ENCODE peak calls at places on chromosomes 13 and 19, in ten cellular contexts. One of them, this sample, is unnamed. For H3K27me3, the result is how much of the 10 kb centered on the place peaks cover.

GRCh38 chr13:34114581-34114980 is 296.6 kb downstream of the RFC3 start:
- DNase-seq in brain microvascular endothelial cell: no peak
- DNase-seq in body of pancreas: no peak
- DNase-seq in heart left ventricle: no peak
- DNase-seq in left ventricle myocardium inferior: no peak
- DNase-seq in A673: no peak
- DNase-seq in GM23248: no peak
- DNase-seq in IMR-90: no peak
- DNase-seq in HCT116: no peak
- DNase-seq in mesendoderm: no peak
- DNase-seq in this sample: no peak

GRCh38 chr19:35346193-35347052 is 1.3 kb upstream of the FFAR1 start:
- DNase-seq in brain microvascular endothelial cell: no peak
- DNase-seq in body of pancreas: no peak
- DNase-seq in heart left ventricle: no peak
- DNase-seq in left ventricle myocardium inferior: no peak
- DNase-seq in A673: no peak
- DNase-seq in GM23248: no peak
- DNase-seq in IMR-90: no peak
- DNase-seq in HCT116: no peak
- DNase-seq in mesendoderm: no peak
- DNase-seq in this sample: no peak

GRCh38 chr19:16470911-16471811 is 609 bp downstream of the EPS15L1 start:
- DNase-seq in brain microvascular endothelial cell: no peak
- DNase-seq in body of pancreas: peak
- DNase-seq in heart left ventricle: no peak
- DNase-seq in left ventricle myocardium inferior: no peak
- DNase-seq in A673: peak
- DNase-seq in GM23248: peak
- DNase-seq in IMR-90: peak
- DNase-seq in HCT116: no peak
- DNase-seq in mesendoderm: peak
- DNase-seq in this sample: no peak

GRCh38 chr19:50387176-50387867 is 3.2 kb downstream of the POLD1 start:
- DNase-seq in brain microvascular endothelial cell: peak
- DNase-seq in body of pancreas: no peak
- DNase-seq in heart left ventricle: no peak
- DNase-seq in left ventricle myocardium inferior: no peak
- DNase-seq in A673: no peak
- DNase-seq in GM23248: peak
- DNase-seq in IMR-90: peak
- DNase-seq in HCT116: no peak
- DNase-seq in mesendoderm: no peak
- DNase-seq in this sample: no peak

GRCh38 chr19:58305065-58305931 is at the start of gene ERVK3-1:
- DNase-seq in brain microvascular endothelial cell: peak
- DNase-seq in body of pancreas: peak
- DNase-seq in heart left ventricle: peak
- DNase-seq in left ventricle myocardium inferior: peak
- DNase-seq in A673: peak
- DNase-seq in GM23248: peak
- DNase-seq in IMR-90: peak
- DNase-seq in HCT116: peak
- DNase-seq in mesendoderm: peak
- DNase-seq in this sample: peak

GRCh38 chr13:60410299-60410698 is 13.3 kb downstream of the TDRD3 start:
- DNase-seq in brain microvascular endothelial cell: no peak
- DNase-seq in body of pancreas: no peak
- DNase-seq in heart left ventricle: no peak
- DNase-seq in left ventricle myocardium inferior: no peak
- DNase-seq in A673: no peak
- DNase-seq in GM23248: no peak
- DNase-seq in IMR-90: no peak
- DNase-seq in HCT116: no peak
- DNase-seq in mesendoderm: no peak
- DNase-seq in this sample: no peak

GRCh38 chr13:50365683-50366391 is 350.6 kb downstream of the KCNRG start:
- DNase-seq in brain microvascular endothelial cell: no peak
- DNase-seq in body of pancreas: peak
- DNase-seq in heart left ventricle: no peak
- DNase-seq in left ventricle myocardium inferior: no peak
- DNase-seq in A673: no peak
- DNase-seq in GM23248: no peak
- DNase-seq in IMR-90: no peak
- DNase-seq in HCT116: no peak
- DNase-seq in mesendoderm: no peak
- DNase-seq in this sample: no peak

GRCh38 chr13:73722120-73722519 is 412.1 kb downstream of the KLF12 start:
- DNase-seq in brain microvascular endothelial cell: peak
- DNase-seq in body of pancreas: no peak
- DNase-seq in heart left ventricle: no peak
- DNase-seq in left ventricle myocardium inferior: no peak
- DNase-seq in A673: peak
- DNase-seq in GM23248: peak
- DNase-seq in IMR-90: peak
- DNase-seq in HCT116: peak
- DNase-seq in mesendoderm: peak
- DNase-seq in this sample: no peak

GRCh38 chr13:78060966-78061365 is 142.3 kb upstream of the EDNRB start:
- DNase-seq in brain microvascular endothelial cell: no peak
- DNase-seq in body of pancreas: no peak
- DNase-seq in heart left ventricle: no peak
- DNase-seq in left ventricle myocardium inferior: no peak
- DNase-seq in A673: no peak
- DNase-seq in GM23248: no peak
- DNase-seq in IMR-90: no peak
- DNase-seq in HCT116: no peak
- DNase-seq in mesendoderm: peak
- DNase-seq in this sample: no peak

GRCh38 chr13:72884111-72884510 is 102.2 kb downstream of the PIBF1 start:
- DNase-seq in brain microvascular endothelial cell: no peak
- DNase-seq in body of pancreas: no peak
- DNase-seq in heart left ventricle: no peak
- DNase-seq in left ventricle myocardium inferior: no peak
- DNase-seq in A673: no peak
- DNase-seq in GM23248: no peak
- DNase-seq in IMR-90: no peak
- DNase-seq in HCT116: no peak
- DNase-seq in mesendoderm: no peak
- DNase-seq in this sample: no peak

GRCh38 chr13:64239372-64239771 is 2823.7 kb upstream of the PCDH20 start:
- DNase-seq in brain microvascular endothelial cell: no peak
- DNase-seq in body of pancreas: no peak
- DNase-seq in heart left ventricle: no peak
- DNase-seq in left ventricle myocardium inferior: no peak
- DNase-seq in A673: peak
- DNase-seq in GM23248: peak
- DNase-seq in IMR-90: peak
- DNase-seq in HCT116: no peak
- DNase-seq in mesendoderm: peak
- DNase-seq in this sample: no peak

GRCh38 chr13:50797081-50797480 is 46.4 kb downstream of the DLEU7 start:
- DNase-seq in brain microvascular endothelial cell: peak
- DNase-seq in body of pancreas: no peak
- DNase-seq in heart left ventricle: no peak
- DNase-seq in left ventricle myocardium inferior: no peak
- DNase-seq in A673: no peak
- DNase-seq in GM23248: no peak
- DNase-seq in IMR-90: no peak
- DNase-seq in HCT116: no peak
- DNase-seq in mesendoderm: no peak
- DNase-seq in this sample: no peak

GRCh38 chr19:6717036-6717435 is 3.4 kb downstream of the C3 start:
- DNase-seq in brain microvascular endothelial cell: no peak
- DNase-seq in body of pancreas: no peak
- DNase-seq in heart left ventricle: no peak
- DNase-seq in left ventricle myocardium inferior: no peak
- DNase-seq in A673: no peak
- DNase-seq in GM23248: no peak
- DNase-seq in IMR-90: no peak
- DNase-seq in HCT116: no peak
- DNase-seq in mesendoderm: peak
- DNase-seq in this sample: no peak

GRCh38 chr13:23799945-23800344 is 89.3 kb downstream of the MIPEP start:
- DNase-seq in brain microvascular endothelial cell: peak
- DNase-seq in body of pancreas: no peak
- DNase-seq in heart left ventricle: no peak
- DNase-seq in left ventricle myocardium inferior: no peak
- DNase-seq in A673: no peak
- DNase-seq in GM23248: no peak
- DNase-seq in IMR-90: peak
- DNase-seq in HCT116: no peak
- DNase-seq in mesendoderm: no peak
- DNase-seq in this sample: no peak
- H3K4me3 ChIP-seq in brain microvascular endothelial cell: no peak
- H3K4me3 ChIP-seq in body of pancreas: no peak
- H3K4me3 ChIP-seq in heart left ventricle: no peak
- H3K4me3 ChIP-seq in left ventricle myocardium inferior: no peak
- H3K4me3 ChIP-seq in A673: no peak
- H3K4me3 ChIP-seq in GM23248: no peak
- H3K4me3 ChIP-seq in IMR-90: no peak
- H3K4me3 ChIP-seq in HCT116: no peak
- H3K4me3 ChIP-seq in mesendoderm: no peak
- H3K4me3 ChIP-seq in this sample: no peak

GRCh38 chr13:45696610-45697226 is 5.4 kb upstream of the CBY2 start:
- DNase-seq in brain microvascular endothelial cell: no peak
- DNase-seq in body of pancreas: no peak
- DNase-seq in heart left ventricle: no peak
- DNase-seq in left ventricle myocardium inferior: no peak
- DNase-seq in A673: no peak
- DNase-seq in GM23248: peak
- DNase-seq in IMR-90: no peak
- DNase-seq in HCT116: no peak
- DNase-seq in mesendoderm: no peak
- DNase-seq in this sample: no peak
- H3K27ac ChIP-seq in brain microvascular endothelial cell: no peak
- H3K27ac ChIP-seq in body of pancreas: no peak
- H3K27ac ChIP-seq in heart left ventricle: no peak
- H3K27ac ChIP-seq in left ventricle myocardium inferior: no peak
- H3K27ac ChIP-seq in A673: no peak
- H3K27ac ChIP-seq in GM23248: no peak
- H3K27ac ChIP-seq in IMR-90: no peak
- H3K27ac ChIP-seq in HCT116: no peak
- H3K27ac ChIP-seq in mesendoderm: no peak
- H3K27ac ChIP-seq in this sample: no peak

GRCh38 chr13:113769106-113769505 is 10.1 kb downstream of the TMEM255B start:
- DNase-seq in brain microvascular endothelial cell: no peak
- DNase-seq in body of pancreas: no peak
- DNase-seq in heart left ventricle: no peak
- DNase-seq in left ventricle myocardium inferior: no peak
- DNase-seq in A673: no peak
- DNase-seq in GM23248: no peak
- DNase-seq in IMR-90: no peak
- DNase-seq in HCT116: no peak
- DNase-seq in mesendoderm: no peak
- DNase-seq in this sample: no peak

GRCh38 chr13:113771709-113772331 is 12.8 kb downstream of the TMEM255B start:
- DNase-seq in brain microvascular endothelial cell: no peak
- DNase-seq in body of pancreas: no peak
- DNase-seq in heart left ventricle: no peak
- DNase-seq in left ventricle myocardium inferior: no peak
- DNase-seq in A673: peak
- DNase-seq in GM23248: no peak
- DNase-seq in IMR-90: peak
- DNase-seq in HCT116: no peak
- DNase-seq in mesendoderm: no peak
- DNase-seq in this sample: no peak

GRCh38 chr13:113768018-113768905 is 9.2 kb downstream of the TMEM255B start:
- DNase-seq in brain microvascular endothelial cell: no peak
- DNase-seq in body of pancreas: no peak
- DNase-seq in heart left ventricle: no peak
- DNase-seq in left ventricle myocardium inferior: no peak
- DNase-seq in A673: no peak
- DNase-seq in GM23248: no peak
- DNase-seq in IMR-90: no peak
- DNase-seq in HCT116: no peak
- DNase-seq in mesendoderm: no peak
- DNase-seq in this sample: no peak

GRCh38 chr13:113770441-113770840 is 11.4 kb downstream of the TMEM255B start:
- DNase-seq in brain microvascular endothelial cell: no peak
- DNase-seq in body of pancreas: no peak
- DNase-seq in heart left ventricle: no peak
- DNase-seq in left ventricle myocardium inferior: no peak
- DNase-seq in A673: no peak
- DNase-seq in GM23248: no peak
- DNase-seq in IMR-90: no peak
- DNase-seq in HCT116: no peak
- DNase-seq in mesendoderm: no peak
- DNase-seq in this sample: no peak

GRCh38 chr13:113769881-113770280 is 10.9 kb downstream of the TMEM255B start:
- DNase-seq in brain microvascular endothelial cell: no peak
- DNase-seq in body of pancreas: no peak
- DNase-seq in heart left ventricle: peak
- DNase-seq in left ventricle myocardium inferior: no peak
- DNase-seq in A673: no peak
- DNase-seq in GM23248: no peak
- DNase-seq in IMR-90: no peak
- DNase-seq in HCT116: no peak
- DNase-seq in mesendoderm: no peak
- DNase-seq in this sample: no peak
- H3K27me3 ChIP-seq in brain microvascular endothelial cell: under half
- H3K27me3 ChIP-seq in body of pancreas: under half
- H3K27me3 ChIP-seq in heart left ventricle: under half
- H3K27me3 ChIP-seq in left ventricle myocardium inferior: under half
- H3K27me3 ChIP-seq in A673: under half
- H3K27me3 ChIP-seq in GM23248: under half
- H3K27me3 ChIP-seq in IMR-90: under half
- H3K27me3 ChIP-seq in HCT116: under half
- H3K27me3 ChIP-seq in mesendoderm: under half
- H3K27me3 ChIP-seq in this sample: under half

GRCh38 chr13:99983401-99984133 is 2.0 kb downstream of the ZIC2 start:
- DNase-seq in brain microvascular endothelial cell: no peak
- DNase-seq in body of pancreas: no peak
- DNase-seq in heart left ventricle: no peak
- DNase-seq in left ventricle myocardium inferior: no peak
- DNase-seq in A673: peak
- DNase-seq in GM23248: peak
- DNase-seq in IMR-90: no peak
- DNase-seq in HCT116: no peak
- DNase-seq in mesendoderm: peak
- DNase-seq in this sample: no peak

GRCh38 chr13:99982741-99983400 is 1.3 kb downstream of the ZIC2 start:
- DNase-seq in brain microvascular endothelial cell: no peak
- DNase-seq in body of pancreas: no peak
- DNase-seq in heart left ventricle: no peak
- DNase-seq in left ventricle myocardium inferior: no peak
- DNase-seq in A673: peak
- DNase-seq in GM23248: no peak
- DNase-seq in IMR-90: no peak
- DNase-seq in HCT116: no peak
- DNase-seq in mesendoderm: peak
- DNase-seq in this sample: no peak

GRCh38 chr13:99981115-99982020 is at the start of gene ZIC2:
- DNase-seq in brain microvascular endothelial cell: peak
- DNase-seq in body of pancreas: no peak
- DNase-seq in heart left ventricle: no peak
- DNase-seq in left ventricle myocardium inferior: no peak
- DNase-seq in A673: peak
- DNase-seq in GM23248: peak
- DNase-seq in IMR-90: no peak
- DNase-seq in HCT116: peak
- DNase-seq in mesendoderm: peak
- DNase-seq in this sample: no peak

GRCh38 chr13:99980201-99981114 is 1.1 kb upstream of the ZIC2 start:
- DNase-seq in brain microvascular endothelial cell: peak
- DNase-seq in body of pancreas: peak
- DNase-seq in heart left ventricle: peak
- DNase-seq in left ventricle myocardium inferior: peak
- DNase-seq in A673: peak
- DNase-seq in GM23248: peak
- DNase-seq in IMR-90: peak
- DNase-seq in HCT116: peak
- DNase-seq in mesendoderm: peak
- DNase-seq in this sample: no peak

GRCh38 chr13:99982021-99982740 is 597 bp downstream of the ZIC2 start:
- DNase-seq in brain microvascular endothelial cell: no peak
- DNase-seq in body of pancreas: no peak
- DNase-seq in heart left ventricle: no peak
- DNase-seq in left ventricle myocardium inferior: no peak
- DNase-seq in A673: peak
- DNase-seq in GM23248: peak
- DNase-seq in IMR-90: no peak
- DNase-seq in HCT116: no peak
- DNase-seq in mesendoderm: peak
- DNase-seq in this sample: no peak
- H3K4me3 ChIP-seq in brain microvascular endothelial cell: peak
- H3K4me3 ChIP-seq in body of pancreas: no peak
- H3K4me3 ChIP-seq in heart left ventricle: no peak
- H3K4me3 ChIP-seq in left ventricle myocardium inferior: peak
- H3K4me3 ChIP-seq in A673: peak
- H3K4me3 ChIP-seq in GM23248: peak
- H3K4me3 ChIP-seq in IMR-90: peak
- H3K4me3 ChIP-seq in HCT116: peak
- H3K4me3 ChIP-seq in mesendoderm: peak
- H3K4me3 ChIP-seq in this sample: peak

This sample was measured in iPS DF 6.9.